ENCODE peak calls at places on chromosomes 12 and 14, in six cellular contexts. Y, Q, U, T, E and H are unnamed samples.

GRCh38 chr12:66538970-66539369 is 139.9 kb downstream of the GRIP1 start:
- DNase-seq in Y (no peak), U (no peak), T (peak), Q (no peak), E (no peak), H (no peak)

GRCh38 chr12:9101018-9101687 is 14.6 kb downstream of the A2M start:
- DNase-seq in Y (no peak), T (no peak), U (no peak), E (no peak), Q (no peak), H (no peak)

GRCh38 chr14:77012193-77012592 is 16.3 kb downstream of the IRF2BPL start:
- DNase-seq in U (no peak), T (no peak), E (no peak), Y (no peak), Q (no peak), H (no peak)

GRCh38 chr14:84998216-84998615 is 531.7 kb upstream of the FLRT2 start:
- DNase-seq in T (no peak), U (no peak), Q (no peak), E (no peak), Y (no peak), H (no peak)

GRCh38 chr14:97707603-97708002 is 910.4 kb downstream of the VRK1 start:
- DNase-seq in U (no peak), E (no peak), T (no peak), Y (no peak), Q (no peak), H (no peak)

GRCh38 chr12:53299101-53299453 is 418 bp upstream of the MYG1 start:
- DNase-seq in T (no peak), E (peak), U (no peak), Y (peak), Q (peak), H (no peak)

GRCh38 chr12:58204086-58204485 is 262.7 kb downstream of the ATP23 start:
- DNase-seq in Q (no peak), T (no peak), Y (no peak), E (no peak), U (no peak), H (no peak)

GRCh38 chr12:132259872-132260695 is 69.3 kb downstream of the GALNT9 start:
- DNase-seq in E (no peak), Y (no peak), Q (no peak), T (no peak), U (no peak), H (no peak)

GRCh38 chr12:12224240-12224940 is 42.5 kb downstream of the LRP6 start:
- DNase-seq in U (no peak), T (no peak), Y (no peak), E (no peak), Q (no peak), H (no peak)

GRCh38 chr14:49447725-49448124 is 138.5 kb downstream of the RPS29 start:
- DNase-seq in Q (no peak), U (no peak), T (no peak), E (no peak), Y (no peak), H (no peak)

GRCh38 chr12:94535614-94535932 is 75.9 kb upstream of the CEP83 start:
- DNase-seq in E (peak), U (peak), Y (no peak), T (no peak), Q (no peak), H (no peak)

GRCh38 chr14:54002653-54003052 is 46.0 kb upstream of the BMP4 start:
- DNase-seq in T (no peak), E (no peak), Y (no peak), Q (no peak), U (no peak), H (no peak)

GRCh38 chr12:26630546-26631027 is 202.4 kb downstream of the ITPR2 start:
- DNase-seq in E (no peak), Y (no peak), T (no peak), U (no peak), Q (no peak), H (no peak)

GRCh38 chr14:63186453-63186852 is 17.8 kb upstream of the RHOJ start:
- DNase-seq in T (no peak), U (no peak), E (no peak), Q (no peak), Y (no peak), H (no peak)

GRCh38 chr12:129294868-129295267 is 441.6 kb downstream of the GLT1D1 start:
- DNase-seq in U (no peak), Y (no peak), T (no peak), E (no peak), Q (no peak), H (no peak)

GRCh38 chr14:52692248-52692962 is 3.0 kb downstream of the ERO1A start:
- DNase-seq in T (no peak), U (no peak), Q (no peak), E (no peak), Y (peak), H (no peak)

GRCh38 chr14:76776306-76777251 is 15.3 kb downstream of the VASH1 start:
- DNase-seq in E (no peak), Y (peak), U (no peak), T (no peak), Q (no peak), H (no peak)

GRCh38 chr14:88868558-88869159 is 44.2 kb downstream of the TTC8 start:
- DNase-seq in E (no peak), Y (peak), Q (no peak), T (no peak), U (peak), H (no peak)

GRCh38 chr14:86712176-86712575 is 1182.2 kb downstream of the FLRT2 start:
- DNase-seq in U (no peak), T (no peak), Q (no peak), Y (no peak), E (no peak), H (no peak)

GRCh38 chr14:88272390-88273019 is 50.6 kb downstream of the KCNK10 start:
- DNase-seq in U (no peak), E (no peak), T (no peak), Q (no peak), Y (no peak), H (no peak)

GRCh38 chr12:3177778-3178435 is 100.7 kb downstream of the TSPAN9 start:
- DNase-seq in Q (no peak), Y (no peak), U (no peak), E (no peak), T (no peak), H (no peak)

GRCh38 chr12:58640314-58640713 is 280.0 kb downstream of the LRIG3 start:
- DNase-seq in Q (no peak), T (no peak), U (no peak), E (no peak), Y (no peak), H (no peak)

GRCh38 chr12:116406529-116406928 is 129.0 kb upstream of the MED13L start:
- DNase-seq in Y (peak), E (peak), T (no peak), Q (peak), U (peak), H (peak)

GRCh38 chr12:10363922-10364838 is 25.7 kb downstream of the KLRK1 start:
- DNase-seq in Y (peak), E (peak), T (no peak), Q (no peak), U (peak), H (peak)

GRCh38 chr14:100283984-100284881 is 22.0 kb downstream of the SLC25A29 start:
- DNase-seq in U (no peak), Q (no peak), T (no peak), E (no peak), Y (no peak), H (no peak)

GRCh38 chr14:63039800-63040380 is 5.4 kb downstream of the KCNH5 start:
- DNase-seq in Q (no peak), Y (peak), U (no peak), T (peak), E (no peak), H (peak)

GRCh38 chr12:65916991-65917676 is 92.9 kb downstream of the HMGA2 start:
- DNase-seq in T (no peak), Q (no peak), U (no peak), E (no peak), Y (no peak), H (no peak)

GRCh38 chr14:103508930-103509329 is 13.7 kb downstream of the CKB start:
- DNase-seq in E (no peak), Y (no peak), Q (no peak), T (no peak), U (no peak), H (no peak)

GRCh38 chr14:100076133-100076532 is 10.9 kb downstream of the EVL start:
- DNase-seq in U (no peak), T (no peak), Y (peak), E (peak), Q (no peak), H (no peak)

GRCh38 chr14:69328765-69329164 is 68.8 kb downstream of the GALNT16 start:
- DNase-seq in Y (no peak), T (no peak), E (no peak), Q (no peak), U (no peak), H (no peak)

GRCh38 chr12:32032205-32032810 is 73.1 kb downstream of the RESF1 start:
- DNase-seq in U (no peak), T (no peak), E (no peak), Y (no peak), Q (no peak), H (no peak)

GRCh38 chr14:73850940-73851339 is 691 bp upstream of the PTGR2 start:
- DNase-seq in T (no peak), Q (no peak), Y (no peak), E (no peak), U (peak), H (no peak)

GRCh38 chr14:78917462-78917861 is 747.3 kb downstream of the NRXN3 start:
- DNase-seq in E (no peak), Y (no peak), Q (no peak), T (no peak), U (no peak), H (no peak)

GRCh38 chr12:4809013-4809448 is 88.8 kb downstream of the GALNT8 start:
- DNase-seq in U (peak), E (no peak), T (peak), Y (no peak), Q (no peak), H (no peak)

GRCh38 chr14:54138354-54139038 is 181.9 kb upstream of the BMP4 start:
- DNase-seq in T (no peak), Y (no peak), E (no peak), U (no peak), Q (no peak), H (no peak)

GRCh38 chr12:124428792-124429281 is 133.9 kb downstream of the RFLNA start:
- DNase-seq in Q (no peak), E (peak), U (no peak), Y (no peak), T (no peak), H (no peak)

GRCh38 chr14:64971890-64972785 is at the start of gene RAB15:
- DNase-seq in U (no peak), E (peak), Y (no peak), T (no peak), Q (no peak), H (peak)

GRCh38 chr12:1314523-1314922 is 279.9 kb downstream of the FBXL14 start:
- DNase-seq in E (no peak), Q (no peak), T (no peak), Y (no peak), U (no peak), H (no peak)

GRCh38 chr14:101857226-101857625 is 95.7 kb downstream of the PPP2R5C start:
- DNase-seq in E (no peak), Y (no peak), Q (no peak), U (no peak), T (no peak), H (peak)